ENCODE peak calls at places on chromosome 5, in seven cellular contexts. Z, L, R, Q, S, C and K are unnamed samples. For H3K4me1, the result is how much of the 10 kb centered on the place peaks cover.

GRCh38 chr5:53071298-53071697 is 38.3 kb downstream of the MOCS2 start:
- DNase-seq in Z (no peak), L (no peak), R (no peak), Q (no peak), S (no peak), C (no peak), K (no peak)

GRCh38 chr5:32711693-32712462 is 757 bp downstream of the NPR3 start:
- DNase-seq in Z (no peak), L (peak), R (peak), Q (no peak), S (peak), C (peak), K (peak)

GRCh38 chr5:120684213-120684612 is 220.1 kb downstream of the PRR16 start:
- DNase-seq in Z (no peak), L (no peak), R (no peak), Q (no peak), S (no peak), C (no peak), K (peak)

GRCh38 chr5:128491291-128491690 is 46.8 kb downstream of the FBN2 start:
- DNase-seq in Z (no peak), L (no peak), R (peak), Q (no peak), S (no peak), C (no peak), K (no peak)

GRCh38 chr5:33410221-33410620 is 30.5 kb upstream of the TARS1 start:
- DNase-seq in Z (no peak), L (no peak), R (no peak), Q (no peak), S (no peak), C (no peak), K (no peak)

GRCh38 chr5:59299006-59299405 is 594.5 kb downstream of the PDE4D start:
- DNase-seq in Z (no peak), L (no peak), R (no peak), Q (no peak), S (no peak), C (no peak), K (peak)

GRCh38 chr5:122356868-122357267 is 44.8 kb downstream of the SNCAIP start:
- DNase-seq in Z (no peak), L (no peak), R (no peak), Q (no peak), S (no peak), C (no peak), K (no peak)

GRCh38 chr5:37435261-37435660 is 56.1 kb downstream of the WDR70 start:
- DNase-seq in Z (no peak), L (no peak), R (no peak), Q (no peak), S (no peak), C (no peak), K (no peak)

GRCh38 chr5:78527054-78527884 is 121.3 kb downstream of the LHFPL2 start:
- DNase-seq in Z (no peak), L (peak), R (peak), Q (no peak), S (no peak), C (peak), K (peak)

GRCh38 chr5:109468737-109469420 is 59.1 kb upstream of the PJA2 start:
- DNase-seq in Z (peak), L (peak), R (peak), Q (peak), S (peak), C (peak), K (peak)

GRCh38 chr5:112479418-112479817 is 60.3 kb upstream of the EPB41L4A start:
- DNase-seq in Z (no peak), L (no peak), R (no peak), Q (no peak), S (no peak), C (no peak), K (peak)

GRCh38 chr5:78795757-78796156 is 147.2 kb upstream of the LHFPL2 start:
- DNase-seq in Z (no peak), L (no peak), R (no peak), Q (no peak), S (no peak), C (no peak), K (no peak)

GRCh38 chr5:15897609-15898008 is 282.0 kb downstream of the MARCHF11 start:
- DNase-seq in Z (no peak), L (no peak), R (no peak), Q (no peak), S (no peak), C (no peak), K (no peak)

GRCh38 chr5:136084698-136085097 is 47.9 kb upstream of the SMAD5 start:
- DNase-seq in Z (no peak), L (no peak), R (no peak), Q (peak), S (no peak), C (peak), K (no peak)

GRCh38 chr5:164876793-164877192 is 1371.4 kb downstream of the MAT2B start:
- DNase-seq in Z (no peak), L (no peak), R (no peak), Q (no peak), S (no peak), C (no peak), K (no peak)

GRCh38 chr5:180439911-180440769 is 54.0 kb upstream of the CNOT6 start:
- DNase-seq in Z (no peak), L (peak), R (peak), Q (peak), S (no peak), C (no peak), K (no peak)

GRCh38 chr5:61412344-61412743 is 80.3 kb downstream of the ZSWIM6 start:
- DNase-seq in Z (no peak), L (no peak), R (no peak), Q (no peak), S (no peak), C (no peak), K (no peak)

GRCh38 chr5:37086466-37087178 is 162.6 kb downstream of the CPLANE1 start:
- DNase-seq in Z (no peak), L (peak), R (no peak), Q (no peak), S (peak), C (no peak), K (peak)

GRCh38 chr5:173612948-173613347 is 3.5 kb downstream of the BOD1 start:
- DNase-seq in Z (no peak), L (no peak), R (no peak), Q (no peak), S (no peak), C (no peak), K (peak)

GRCh38 chr5:78050888-78051287 is 243.6 kb downstream of the AP3B1 start:
- DNase-seq in Z (no peak), L (no peak), R (no peak), Q (no peak), S (no peak), C (no peak), K (peak)

GRCh38 chr5:124528838-124529237 is 217.6 kb downstream of the ZNF608 start:
- DNase-seq in Z (no peak), L (no peak), R (no peak), Q (no peak), S (no peak), C (no peak), K (no peak)

GRCh38 chr5:113043491-113043931 is 66.9 kb downstream of the DCP2 start:
- DNase-seq in Z (peak), L (peak), R (peak), Q (no peak), S (no peak), C (no peak), K (no peak)

GRCh38 chr5:146796911-146797310 is 81.6 kb downstream of the PPP2R2B start:
- DNase-seq in Z (no peak), L (no peak), R (peak), Q (no peak), S (no peak), C (no peak), K (no peak)

GRCh38 chr5:146796144-146796543 is 82.4 kb downstream of the PPP2R2B start:
- DNase-seq in Z (no peak), L (no peak), R (no peak), Q (no peak), S (no peak), C (no peak), K (no peak)

GRCh38 chr5:146797683-146798082 is 80.9 kb downstream of the PPP2R2B start:
- DNase-seq in Z (no peak), L (no peak), R (peak), Q (no peak), S (no peak), C (no peak), K (no peak)

GRCh38 chr5:146802945-146803522 is 75.5 kb downstream of the PPP2R2B start:
- DNase-seq in Z (no peak), L (no peak), R (no peak), Q (no peak), S (no peak), C (no peak), K (no peak)

GRCh38 chr5:146799235-146800015 is 79.1 kb downstream of the PPP2R2B start:
- DNase-seq in Z (no peak), L (no peak), R (no peak), Q (no peak), S (no peak), C (no peak), K (no peak)
- H3K4me1 ChIP-seq in Z (under half), L (under half), R (half or more), Q (under half), S (under half), C (half or more), K (under half)

GRCh38 chr5:140109050-140109817 is 4.7 kb upstream of the PURA start:
- DNase-seq in Z (no peak), L (no peak), R (peak), Q (no peak), S (peak), C (no peak), K (no peak)

GRCh38 chr5:140111859-140112551 is 1.9 kb upstream of the PURA start:
- DNase-seq in Z (peak), L (peak), R (no peak), Q (no peak), S (no peak), C (no peak), K (no peak)

GRCh38 chr5:140111043-140111858 is 2.7 kb upstream of the PURA start:
- DNase-seq in Z (no peak), L (peak), R (peak), Q (no peak), S (no peak), C (no peak), K (no peak)

GRCh38 chr5:140108093-140109049 is 5.5 kb upstream of the PURA start:
- DNase-seq in Z (peak), L (peak), R (peak), Q (peak), S (peak), C (peak), K (no peak)

GRCh38 chr5:140109818-140110733 is 3.8 kb upstream of the PURA start:
- DNase-seq in Z (no peak), L (no peak), R (no peak), Q (no peak), S (no peak), C (no peak), K (no peak)
- H3K4me3 ChIP-seq in Z (peak), L (peak), R (no peak), Q (peak), S (no peak), C (no peak), K (peak)

GRCh38 chr5:132465095-132465707 is 25.4 kb downstream of the IRF1 start:
- DNase-seq in Z (no peak), L (no peak), R (no peak), Q (no peak), S (peak), C (peak), K (no peak)
- H3K4me1 ChIP-seq in Z (half or more), L (under half), R (under half), Q (half or more), S (half or more), C (under half), K (under half)

GRCh38 chr5:90477816-90478215 is 3.2 kb downstream of the POLR3G start:
- DNase-seq in Z (no peak), L (no peak), R (no peak), Q (no peak), S (no peak), C (no peak), K (no peak)
- H3K4me3 ChIP-seq in Z (no peak), L (no peak), R (no peak), Q (no peak), S (no peak), C (no peak), K (no peak)

GRCh38 chr5:72134226-72134625 is 27.0 kb downstream of the MAP1B start:
- DNase-seq in Z (no peak), L (no peak), R (peak), Q (no peak), S (no peak), C (no peak), K (no peak)
- H3K4me1 ChIP-seq in Z (under half), L (under half), R (under half), Q (under half), S (under half), C (half or more), K (under half)

GRCh38 chr5:14261237-14261636 is 118.1 kb downstream of the TRIO start:
- DNase-seq in Z (peak), L (no peak), R (peak), Q (no peak), S (no peak), C (no peak), K (no peak)
- H3K4me3 ChIP-seq in Z (no peak), L (no peak), R (no peak), Q (no peak), S (no peak), C (no peak), K (no peak)

GRCh38 chr5:158947831-158948230 is 151.9 kb downstream of the EBF1 start:
- DNase-seq in Z (no peak), L (no peak), R (no peak), Q (no peak), S (no peak), C (no peak), K (no peak)
- H3K4me1 ChIP-seq in Z (half or more), L (under half), R (under half), Q (under half), S (under half), C (half or more), K (under half)